ENCODE peak calls at places on chromosomes 16 and 17, in five cellular contexts. One of them, this sample, is unnamed.

GRCh38 chr17:83119987-83120864 is 40.8 kb downstream of the METRNL start:
- DNase-seq in CD4-positive, alpha-beta T cell: no peak
- DNase-seq in transverse colon: peak
- DNase-seq in GM12865: peak
- DNase-seq in GM10248: peak
- DNase-seq in this sample: peak

GRCh38 chr17:76075364-76076099 is 951 bp downstream of the GALR2 start:
- DNase-seq in CD4-positive, alpha-beta T cell: no peak
- DNase-seq in transverse colon: no peak
- DNase-seq in GM12865: no peak
- DNase-seq in GM10248: no peak
- DNase-seq in this sample: peak

GRCh38 chr17:18356624-18357023 is 6.7 kb downstream of the SHMT1 start:
- DNase-seq in CD4-positive, alpha-beta T cell: no peak
- DNase-seq in transverse colon: peak
- DNase-seq in GM12865: no peak
- DNase-seq in GM10248: no peak
- DNase-seq in this sample: no peak

GRCh38 chr17:82301300-82301915 is 16.0 kb downstream of the CD7 start:
- DNase-seq in CD4-positive, alpha-beta T cell: no peak
- DNase-seq in transverse colon: no peak
- DNase-seq in GM12865: no peak
- DNase-seq in GM10248: no peak
- DNase-seq in this sample: peak

GRCh38 chr17:40500190-40500589 is 1.2 kb downstream of the TNS4 start:
- DNase-seq in CD4-positive, alpha-beta T cell: no peak
- DNase-seq in transverse colon: no peak
- DNase-seq in GM12865: no peak
- DNase-seq in GM10248: no peak
- DNase-seq in this sample: no peak

GRCh38 chr17:66545918-66546317 is 243.5 kb downstream of the PRKCA start:
- DNase-seq in CD4-positive, alpha-beta T cell: no peak
- DNase-seq in transverse colon: no peak
- DNase-seq in GM12865: no peak
- DNase-seq in GM10248: no peak
- DNase-seq in this sample: no peak

GRCh38 chr17:1515640-1516402 is 591 bp downstream of the INPP5K start:
- DNase-seq in CD4-positive, alpha-beta T cell: peak
- DNase-seq in transverse colon: peak
- DNase-seq in GM12865: peak
- DNase-seq in GM10248: peak
- DNase-seq in this sample: peak

GRCh38 chr17:27293359-27293897 is 486 bp upstream of the WSB1 start:
- DNase-seq in CD4-positive, alpha-beta T cell: no peak
- DNase-seq in transverse colon: no peak
- DNase-seq in GM12865: peak
- DNase-seq in GM10248: no peak
- DNase-seq in this sample: peak

GRCh38 chr17:62600805-62601204 is 26.7 kb upstream of the MRC2 start:
- DNase-seq in CD4-positive, alpha-beta T cell: no peak
- DNase-seq in transverse colon: no peak
- DNase-seq in GM12865: no peak
- DNase-seq in GM10248: no peak
- DNase-seq in this sample: no peak

GRCh38 chr17:80960037-80960796 is 31.4 kb upstream of the CHMP6 start:
- DNase-seq in CD4-positive, alpha-beta T cell: no peak
- DNase-seq in transverse colon: no peak
- DNase-seq in GM12865: no peak
- DNase-seq in GM10248: no peak
- DNase-seq in this sample: no peak

GRCh38 chr17:40422990-40423611 is 5.4 kb upstream of the TOP2A start:
- DNase-seq in CD4-positive, alpha-beta T cell: no peak
- DNase-seq in transverse colon: no peak
- DNase-seq in GM12865: no peak
- DNase-seq in GM10248: no peak
- DNase-seq in this sample: no peak

GRCh38 chr17:83186226-83186625 is 106.8 kb downstream of the METRNL start:
- DNase-seq in CD4-positive, alpha-beta T cell: no peak
- DNase-seq in transverse colon: no peak
- DNase-seq in GM12865: no peak
- DNase-seq in GM10248: no peak
- DNase-seq in this sample: no peak

GRCh38 chr16:59252317-59252716 is 518.2 kb upstream of the GOT2 start:
- DNase-seq in CD4-positive, alpha-beta T cell: no peak
- DNase-seq in transverse colon: no peak
- DNase-seq in GM12865: no peak
- DNase-seq in GM10248: no peak
- DNase-seq in this sample: no peak

DNA sequence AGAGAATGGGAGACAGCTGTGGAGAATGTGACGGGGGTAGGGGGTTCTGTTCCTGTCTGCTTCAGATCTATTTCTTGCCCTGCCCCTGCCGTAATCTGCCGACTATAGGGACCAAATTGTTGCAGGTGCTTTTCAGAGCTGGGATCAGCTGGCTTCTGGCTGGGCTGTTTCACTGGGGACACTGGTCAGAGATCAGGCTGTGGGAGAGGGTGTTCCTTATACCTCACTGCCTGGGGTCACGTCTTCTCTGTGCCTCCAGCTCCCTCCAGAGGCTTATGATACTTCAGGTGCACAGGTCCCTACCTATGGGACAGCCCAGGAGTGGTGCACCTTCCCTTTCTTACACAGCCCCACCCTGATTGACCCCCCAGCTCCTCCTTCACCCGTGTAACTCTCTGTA is 514.9 kb upstream of the GOT2 start:
- DNase-seq in CD4-positive, alpha-beta T cell: no peak
- DNase-seq in transverse colon: no peak
- DNase-seq in GM12865: no peak
- DNase-seq in GM10248: no peak
- DNase-seq in this sample: no peak
- TF ChIP-seq CTCF in CD4-positive, alpha-beta T cell: no peak
- TF ChIP-seq CTCF in transverse colon: no peak
- TF ChIP-seq CTCF in GM12865: no peak
- TF ChIP-seq CTCF in GM10248: no peak
- TF ChIP-seq CTCF in this sample: no peak

GRCh38 chr17:78250891-78251772 is 19.7 kb downstream of the TMEM235 start:
- DNase-seq in CD4-positive, alpha-beta T cell: peak
- DNase-seq in transverse colon: peak
- DNase-seq in GM12865: peak
- DNase-seq in GM10248: peak
- DNase-seq in this sample: peak
- TF ChIP-seq CTCF in CD4-positive, alpha-beta T cell: peak
- TF ChIP-seq CTCF in transverse colon: peak
- TF ChIP-seq CTCF in GM12865: peak
- TF ChIP-seq CTCF in GM10248: peak
- TF ChIP-seq CTCF in this sample: peak

GRCh38 chr16:81713295-81713772 is 65.8 kb upstream of the PLCG2 start:
- DNase-seq in CD4-positive, alpha-beta T cell: no peak
- DNase-seq in transverse colon: no peak
- DNase-seq in GM12865: no peak
- DNase-seq in GM10248: no peak
- DNase-seq in this sample: no peak
- TF ChIP-seq CTCF in CD4-positive, alpha-beta T cell: no peak
- TF ChIP-seq CTCF in transverse colon: no peak
- TF ChIP-seq CTCF in GM12865: no peak
- TF ChIP-seq CTCF in GM10248: no peak
- TF ChIP-seq CTCF in this sample: no peak

GRCh38 chr17:38825762-38826247 is 684 bp upstream of the CWC25 start:
- DNase-seq in CD4-positive, alpha-beta T cell: no peak
- DNase-seq in transverse colon: no peak
- DNase-seq in GM12865: no peak
- DNase-seq in GM10248: no peak
- DNase-seq in this sample: no peak

GRCh38 chr17:38824899-38825761 is at the start of gene CWC25:
- DNase-seq in CD4-positive, alpha-beta T cell: peak
- DNase-seq in transverse colon: peak
- DNase-seq in GM12865: peak
- DNase-seq in GM10248: peak
- DNase-seq in this sample: peak
- TF ChIP-seq CTCF in CD4-positive, alpha-beta T cell: no peak
- TF ChIP-seq CTCF in transverse colon: no peak
- TF ChIP-seq CTCF in GM12865: no peak
- TF ChIP-seq CTCF in GM10248: no peak
- TF ChIP-seq CTCF in this sample: no peak

DNA sequence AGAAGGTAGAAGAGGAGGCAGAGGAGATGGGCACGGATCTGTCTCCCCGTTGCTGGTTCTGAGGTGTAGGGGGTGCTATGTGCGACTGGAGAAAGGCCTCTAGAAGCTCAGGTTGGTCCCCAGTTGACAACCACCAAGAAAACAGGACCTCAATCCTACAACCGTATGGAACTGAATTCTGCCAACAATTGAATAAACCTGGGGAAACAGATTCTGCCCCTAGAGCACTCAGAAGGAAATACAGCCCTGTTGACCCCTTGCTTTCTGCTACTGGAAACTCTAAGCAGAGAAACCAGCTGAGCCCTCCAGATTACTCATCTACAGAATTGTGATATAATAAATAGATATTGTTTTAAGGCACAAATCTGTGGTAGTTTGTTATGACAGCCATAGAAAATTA is 313.0 kb upstream of the GOT2 start:
- DNase-seq in CD4-positive, alpha-beta T cell: no peak
- DNase-seq in transverse colon: no peak
- DNase-seq in GM12865: no peak
- DNase-seq in GM10248: no peak
- DNase-seq in this sample: no peak
- TF ChIP-seq CTCF in CD4-positive, alpha-beta T cell: no peak
- TF ChIP-seq CTCF in transverse colon: no peak
- TF ChIP-seq CTCF in GM12865: no peak
- TF ChIP-seq CTCF in GM10248: no peak
- TF ChIP-seq CTCF in this sample: no peak

DNA sequence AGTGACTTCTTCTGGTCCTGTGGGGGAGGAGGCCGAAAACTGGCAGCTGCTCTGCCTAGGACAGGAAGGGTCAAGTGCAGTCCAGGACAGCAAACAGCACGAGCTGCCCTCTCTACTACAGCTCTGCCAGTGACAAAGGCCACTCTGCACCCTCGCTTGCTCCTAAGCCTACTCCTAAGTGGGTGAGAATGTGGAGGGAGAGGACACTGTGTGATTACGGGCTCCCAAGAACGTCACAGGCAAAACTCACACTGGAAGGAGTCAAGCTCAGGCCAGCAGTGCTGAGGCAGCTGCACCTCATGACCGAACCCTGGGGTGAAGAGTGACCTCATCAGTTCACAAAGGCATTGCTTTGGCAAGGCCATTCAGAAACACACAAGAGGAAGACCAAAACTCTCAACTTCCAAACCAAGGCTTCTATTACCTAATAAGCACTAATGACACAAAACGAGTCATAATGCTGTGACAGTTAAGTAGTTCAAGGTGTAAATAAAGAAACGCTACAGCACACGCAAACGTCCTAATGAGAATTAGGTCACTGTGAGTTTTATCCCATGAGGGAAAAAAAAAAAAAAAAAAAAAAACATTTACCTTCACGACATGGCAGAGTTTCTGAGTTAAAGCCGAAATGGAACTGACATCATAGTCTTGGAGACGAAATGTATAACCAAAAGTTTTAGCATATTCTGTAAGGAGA is 35.1 kb downstream of the MARF1 start:
- DNase-seq in CD4-positive, alpha-beta T cell: no peak
- DNase-seq in transverse colon: no peak
- DNase-seq in GM12865: no peak
- DNase-seq in GM10248: no peak
- DNase-seq in this sample: no peak
- TF ChIP-seq CTCF in CD4-positive, alpha-beta T cell: no peak
- TF ChIP-seq CTCF in transverse colon: no peak
- TF ChIP-seq CTCF in GM12865: no peak
- TF ChIP-seq CTCF in GM10248: no peak
- TF ChIP-seq CTCF in this sample: no peak

GRCh38 chr16:15856901-15857778 is at the start of gene MYH11:
- DNase-seq in CD4-positive, alpha-beta T cell: no peak
- DNase-seq in transverse colon: peak
- DNase-seq in GM12865: no peak
- DNase-seq in GM10248: peak
- DNase-seq in this sample: no peak
- TF ChIP-seq CTCF in CD4-positive, alpha-beta T cell: no peak
- TF ChIP-seq CTCF in transverse colon: no peak
- TF ChIP-seq CTCF in GM12865: no peak
- TF ChIP-seq CTCF in GM10248: no peak
- TF ChIP-seq CTCF in this sample: no peak

DNA sequence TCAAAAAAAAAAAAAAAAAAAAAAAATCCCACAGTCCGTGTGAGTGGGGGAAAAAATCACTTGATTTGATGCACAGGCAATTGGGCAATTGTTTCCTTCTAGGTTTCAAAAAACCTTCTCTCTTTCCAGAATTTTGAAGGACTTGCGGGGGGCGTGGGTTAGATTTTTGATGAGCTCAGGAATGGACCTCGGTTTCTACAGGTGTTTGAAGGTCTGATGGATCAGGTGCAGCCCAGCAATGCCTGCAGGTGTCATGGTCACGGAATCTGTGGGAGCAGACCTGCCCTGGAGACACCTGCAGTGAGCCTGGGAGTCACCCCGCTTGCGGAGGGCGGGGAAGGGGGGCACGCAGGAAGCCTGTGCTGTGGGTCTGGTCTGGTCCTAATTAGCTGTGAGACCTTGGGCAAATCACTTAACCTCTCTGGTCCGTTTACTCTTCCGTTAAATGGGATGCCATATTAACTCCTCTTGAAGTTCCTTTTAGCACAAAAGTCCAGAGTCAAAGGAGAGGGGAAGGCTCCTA is 174.2 kb downstream of the IRF8 start:
- DNase-seq in CD4-positive, alpha-beta T cell: no peak
- DNase-seq in transverse colon: no peak
- DNase-seq in GM12865: no peak
- DNase-seq in GM10248: no peak
- DNase-seq in this sample: no peak
- TF ChIP-seq CTCF in CD4-positive, alpha-beta T cell: peak
- TF ChIP-seq CTCF in transverse colon: no peak
- TF ChIP-seq CTCF in GM12865: no peak
- TF ChIP-seq CTCF in GM10248: no peak
- TF ChIP-seq CTCF in this sample: peak

GRCh38 chr17:28843810-28844137 is 1.2 kb upstream of the FAM222B start:
- DNase-seq in CD4-positive, alpha-beta T cell: no peak
- DNase-seq in transverse colon: no peak
- DNase-seq in GM12865: no peak
- DNase-seq in GM10248: no peak
- DNase-seq in this sample: no peak

GRCh38 chr17:28854457-28855382 is at the start of gene ERAL1:
- DNase-seq in CD4-positive, alpha-beta T cell: peak
- DNase-seq in transverse colon: peak
- DNase-seq in GM12865: peak
- DNase-seq in GM10248: peak
- DNase-seq in this sample: peak

GRCh38 chr17:28846231-28846630 is 3.6 kb upstream of the FAM222B start:
- DNase-seq in CD4-positive, alpha-beta T cell: no peak
- DNase-seq in transverse colon: no peak
- DNase-seq in GM12865: no peak
- DNase-seq in GM10248: no peak
- DNase-seq in this sample: peak

GRCh38 chr17:28853295-28853694 is 1.5 kb upstream of the ERAL1 start:
- DNase-seq in CD4-positive, alpha-beta T cell: no peak
- DNase-seq in transverse colon: no peak
- DNase-seq in GM12865: no peak
- DNase-seq in GM10248: no peak
- DNase-seq in this sample: no peak

GRCh38 chr17:28849281-28849680 is 5.5 kb upstream of the ERAL1 start:
- DNase-seq in CD4-positive, alpha-beta T cell: no peak
- DNase-seq in transverse colon: no peak
- DNase-seq in GM12865: no peak
- DNase-seq in GM10248: peak
- DNase-seq in this sample: peak
- TF ChIP-seq CTCF in CD4-positive, alpha-beta T cell: no peak
- TF ChIP-seq CTCF in transverse colon: no peak
- TF ChIP-seq CTCF in GM12865: no peak
- TF ChIP-seq CTCF in GM10248: peak
- TF ChIP-seq CTCF in this sample: no peak

This sample was measured in activated CD8-positive, alpha-beta T cell treated with anti-CD3 and anti-CD28 coated beads for 36 hours.